ENCODE peak calls at places on chromosomes 3 and 15, in six cellular contexts. T is GM23338, B is Peyer's patch, Z is RWPE1, F is AG04450, X is breast epithelium. R is an unnamed sample.

GRCh38 chr3:192482809-192483208 is 244.5 kb downstream of the FGF12 start:
- DNase-seq in X (no peak), B (no peak), Z (no peak), F (no peak), T (no peak), R (no peak)

GRCh38 chr15:19973718-19974117 is 567.9 kb downstream of the GOLGA6L6 start:
- DNase-seq in Z (no peak), F (no peak), B (no peak), X (no peak), T (no peak), R (no peak)

GRCh38 chr3:155737844-155738460 is 6.9 kb downstream of the PLCH1 start:
- DNase-seq in F (no peak), T (peak; percentile 13), B (peak; percentile 79), X (no peak), Z (no peak), R (peak; percentile 18)

GRCh38 chr15:96270581-96271172 is 59.8 kb upstream of the NR2F2 start:
- DNase-seq in T (no peak), F (no peak), X (no peak), B (no peak), Z (peak; percentile 36), R (peak; percentile 39)

GRCh38 chr3:175940881-175941280 is 1081.7 kb downstream of the NAALADL2 start:
- DNase-seq in F (no peak), T (peak; percentile 91), Z (no peak), B (no peak), X (no peak), R (no peak)

GRCh38 chr3:57288403-57288802 is 4.1 kb downstream of the ASB14 start:
- DNase-seq in Z (no peak), F (no peak), T (peak; percentile 29), B (no peak), X (no peak), R (no peak)

GRCh38 chr3:196287066-196287404 is 491 bp downstream of the PCYT1A start:
- DNase-seq in F (no peak), B (no peak), Z (peak; percentile 30), X (no peak), T (peak; percentile 45), R (no peak)

GRCh38 chr3:61684386-61684785 is 123.0 kb downstream of the PTPRG start:
- DNase-seq in T (no peak), X (no peak), F (no peak), Z (no peak), B (no peak), R (no peak)

GRCh38 chr3:4507010-4507596 is 14.0 kb downstream of the ITPR1 start:
- DNase-seq in Z (no peak), T (no peak), B (no peak), X (no peak), F (no peak), R (no peak)

GRCh38 chr15:59555696-59556095 is 55.9 kb upstream of the GCNT3 start:
- DNase-seq in X (no peak), Z (peak; percentile 26), B (peak; percentile 82), F (no peak), T (no peak), R (peak; percentile 75)

GRCh38 chr3:56125358-56126005 is 342.8 kb downstream of the ERC2 start:
- DNase-seq in B (peak; percentile 44), T (peak; percentile 21), X (no peak), F (peak; percentile 20), Z (peak; percentile 46), R (no peak)

GRCh38 chr3:68972358-68972979 is 40.1 kb upstream of the TAFA4 start:
- DNase-seq in T (peak; percentile 94), B (no peak), F (no peak), Z (peak; percentile 30), X (no peak), R (no peak)

GRCh38 chr3:63364909-63365308 is 86.8 kb downstream of the SYNPR start:
- DNase-seq in B (no peak), F (no peak), X (no peak), T (peak; percentile 74), Z (no peak), R (no peak)

GRCh38 chr3:78540485-78540884 is 1227.3 kb downstream of the ROBO1 start:
- DNase-seq in Z (no peak), F (no peak), X (no peak), B (no peak), T (no peak), R (no peak)

GRCh38 chr3:128508852-128509251 is 15.9 kb upstream of the GATA2 start:
- DNase-seq in T (no peak), B (no peak), Z (no peak), F (no peak), X (no peak), R (no peak)

GRCh38 chr3:48826451-48826850 is 21.2 kb downstream of the PRKAR2A start:
- DNase-seq in F (peak; percentile 69), T (no peak), X (no peak), Z (no peak), B (no peak), R (no peak)

GRCh38 chr15:48467801-48468200 is 136.6 kb downstream of the DUT start:
- DNase-seq in T (no peak), X (no peak), Z (no peak), B (no peak), F (no peak), R (no peak)
- H3K27ac ChIP-seq in T (no peak overlapping the region), X (no peak overlapping the region), Z (no peak overlapping the region), B (no peak overlapping the region), F (no peak overlapping the region), R (no peak overlapping the region)

DNA sequence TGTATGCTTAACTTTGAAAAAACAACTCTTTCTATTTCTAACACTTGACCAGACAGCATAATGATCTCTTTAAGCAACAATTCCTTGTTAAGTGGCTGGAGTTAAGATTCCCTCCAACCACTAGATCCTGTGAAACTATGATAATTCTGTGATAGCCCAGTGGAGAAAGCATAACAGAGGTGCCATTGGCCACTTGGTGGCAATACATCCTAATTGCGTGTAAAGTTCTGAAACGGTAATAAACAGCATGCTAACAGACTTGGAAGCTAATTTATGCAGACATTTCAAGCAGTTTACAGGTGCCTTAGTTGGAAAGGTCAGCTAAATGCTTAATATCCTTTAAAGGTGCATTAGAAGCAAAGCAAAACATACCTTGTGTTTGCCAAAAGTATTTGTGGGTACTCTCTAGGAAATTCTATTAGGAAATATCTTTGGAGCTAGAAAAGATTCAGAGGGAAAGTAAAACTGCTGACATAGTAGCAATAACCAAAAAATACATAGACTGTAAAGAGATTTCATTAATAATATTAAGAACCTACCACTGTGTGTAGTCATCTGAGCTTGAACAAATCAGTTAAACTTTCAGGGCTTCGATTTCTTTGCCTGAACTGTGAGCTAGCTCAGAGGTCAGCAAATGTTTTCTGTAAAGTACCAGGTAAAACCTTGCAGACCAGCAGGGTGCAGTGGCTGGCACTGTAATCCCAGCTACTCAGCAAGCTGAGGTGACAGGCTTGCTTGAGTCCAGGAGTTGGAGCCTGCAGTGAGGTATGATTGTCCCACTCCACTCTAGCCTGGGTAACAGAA is 19.0 kb upstream of the CSTA start:
- DNase-seq in X (no peak), F (no peak), Z (peak; percentile 48), T (peak; percentile 66), B (peak; percentile 64), R (no peak)
- H3K27ac ChIP-seq in X (no peak overlapping the region), F (no peak overlapping the region), Z (no peak overlapping the region), T (no peak overlapping the region), B (no peak overlapping the region), R (peak overlapping the region; percentile 4)

GRCh38 chr15:99408236-99409096 is 157.2 kb downstream of the LRRC28 start:
- DNase-seq in T (no peak), B (peak; percentile 34), Z (no peak), X (peak; percentile 46), F (peak; percentile 46), R (no peak)
- H3K27ac ChIP-seq in T (no peak overlapping the region), B (no peak overlapping the region), Z (peak overlapping the region; percentile 83), X (peak overlapping the region; percentile 17), F (no peak overlapping the region), R (no peak overlapping the region)

GRCh38 chr3:100105536-100105935 is 8.8 kb downstream of the FILIP1L start:
- DNase-seq in Z (no peak), T (no peak), B (no peak), F (no peak), X (no peak), R (no peak)

GRCh38 chr3:100108464-100109079 is 5.7 kb downstream of the FILIP1L start:
- DNase-seq in X (no peak), T (no peak), F (no peak), B (no peak), Z (no peak), R (no peak)

GRCh38 chr3:100106531-100107155 is 7.7 kb downstream of the FILIP1L start:
- DNase-seq in F (no peak), X (no peak), T (no peak), Z (peak; percentile 40), B (no peak), R (peak; percentile 64)

GRCh38 chr3:100106094-100106493 is 8.2 kb downstream of the FILIP1L start:
- DNase-seq in F (no peak), B (no peak), X (no peak), Z (peak; percentile 26), T (no peak), R (no peak)

GRCh38 chr3:100107227-100107626 is 7.1 kb downstream of the FILIP1L start:
- DNase-seq in B (no peak), F (no peak), X (no peak), Z (peak; percentile 20), T (no peak), R (no peak)
- H3K27ac ChIP-seq in B (no peak overlapping the region), F (no peak overlapping the region), X (no peak overlapping the region), Z (no peak overlapping the region), T (no peak overlapping the region), R (peak overlapping the region; percentile 92)

GRCh38 chr3:173913985-173914421 is 516.5 kb downstream of the NLGN1 start:
- DNase-seq in B (no peak), T (peak; percentile 37), Z (no peak), X (no peak), F (no peak), R (no peak)
- H3K27ac ChIP-seq in B (no peak overlapping the region), T (peak overlapping the region; percentile 8), Z (no peak overlapping the region), X (no peak overlapping the region), F (no peak overlapping the region), R (no peak overlapping the region)

DNA sequence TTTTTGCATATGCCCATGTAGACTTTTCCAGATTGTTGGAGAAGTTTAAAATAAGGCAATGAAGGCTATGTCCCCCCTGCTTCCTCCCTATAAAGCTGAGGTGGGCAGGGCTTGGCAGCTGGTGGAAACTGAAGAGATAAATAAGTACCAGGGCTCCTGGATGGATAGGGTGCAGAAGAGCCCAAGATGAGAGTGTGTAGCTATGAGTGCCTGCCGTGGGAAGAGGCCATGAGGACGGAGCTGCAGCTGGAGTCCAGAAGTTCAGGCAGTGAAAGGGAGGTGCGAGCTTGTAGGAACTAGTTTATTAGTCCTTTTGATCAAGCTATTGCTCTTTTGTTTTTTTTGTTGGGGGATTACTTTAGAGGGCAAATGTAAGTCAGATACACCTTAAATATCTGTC is 52.4 kb downstream of the PHLDB2 start:
- DNase-seq in Z (no peak), X (no peak), T (no peak), B (no peak), F (no peak), R (no peak)
- H3K27ac ChIP-seq in Z (no peak overlapping the region), X (peak overlapping the region; percentile 27), T (no peak overlapping the region), B (no peak overlapping the region), F (no peak overlapping the region), R (peak overlapping the region; percentile 34)

DNA sequence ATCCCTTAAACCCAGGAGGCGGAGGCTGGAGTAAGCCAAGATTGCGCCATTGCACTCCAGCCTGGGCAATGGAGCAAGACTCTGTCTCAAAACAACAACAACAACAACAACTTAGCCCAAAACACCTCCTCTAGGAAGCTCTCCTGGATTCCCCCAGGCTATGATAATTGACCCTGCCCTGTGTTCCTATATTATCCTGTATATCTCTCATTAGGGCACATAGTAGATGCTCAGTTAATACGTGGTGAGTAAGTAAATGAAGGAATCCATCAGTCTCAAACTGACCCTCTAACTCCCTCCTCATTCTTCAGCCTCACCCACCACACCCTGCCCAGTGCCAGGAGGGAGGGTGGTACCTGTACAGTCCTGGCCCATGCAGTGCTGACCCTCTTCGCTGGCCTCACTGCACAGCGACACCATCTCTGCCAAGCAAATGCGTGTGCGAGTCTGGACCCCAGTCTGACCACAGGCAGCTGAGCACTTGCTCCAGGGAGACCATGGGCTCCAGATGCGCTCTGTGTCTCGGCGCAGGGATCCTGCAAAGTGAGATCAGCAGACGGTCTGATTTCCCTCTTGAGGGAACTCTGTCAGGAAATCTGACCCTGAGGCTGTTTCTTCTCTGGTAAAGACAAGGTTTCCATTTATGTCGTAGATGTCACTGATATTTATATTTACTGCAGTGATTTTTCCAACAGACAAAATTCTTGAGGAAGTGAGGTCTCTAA is 6.2 kb downstream of the CILP start:
- DNase-seq in Z (no peak), T (no peak), F (no peak), B (no peak), X (no peak), R (no peak)
- H3K27ac ChIP-seq in Z (no peak overlapping the region), T (no peak overlapping the region), F (no peak overlapping the region), B (no peak overlapping the region), X (no peak overlapping the region), R (no peak overlapping the region)